ENCODE peak calls at places on chromosome 14, in seven cellular contexts. T, W, Y, U, R, A and F are unnamed samples.

GRCh38 chr14:101859538-101859902 is 98.0 kb downstream of the PPP2R5C start:
- DNase-seq in T (no peak), W (no peak), Y (no peak), U (no peak), R (no peak), A (no peak), F (no peak)

GRCh38 chr14:54147285-54147684 is 190.7 kb upstream of the BMP4 start:
- DNase-seq in T (no peak), W (no peak), Y (no peak), U (no peak), R (no peak), A (no peak), F (no peak)

GRCh38 chr14:27727371-27727770 is 1039.2 kb upstream of the FOXG1 start:
- DNase-seq in T (no peak), W (no peak), Y (no peak), U (no peak), R (no peak), A (no peak), F (no peak)

GRCh38 chr14:35915185-35915584 is 89.0 kb downstream of the BRMS1L start:
- DNase-seq in T (no peak), W (no peak), Y (no peak), U (no peak), R (no peak), A (no peak), F (no peak)

GRCh38 chr14:85596562-85596961 is 66.6 kb downstream of the FLRT2 start:
- DNase-seq in T (no peak), W (no peak), Y (no peak), U (no peak), R (no peak), A (no peak), F (no peak)

GRCh38 chr14:34684578-34684977 is 29.8 kb downstream of the CFL2 start:
- DNase-seq in T (no peak), W (no peak), Y (no peak), U (no peak), R (no peak), A (no peak), F (no peak)

GRCh38 chr14:68928770-68929550 is 50.1 kb downstream of the ACTN1 start:
- DNase-seq in T (no peak), W (no peak), Y (no peak), U (no peak), R (no peak), A (no peak), F (no peak)

GRCh38 chr14:96055753-96056508 is 16.8 kb downstream of the C14orf132 start:
- DNase-seq in T (no peak), W (no peak), Y (no peak), U (no peak), R (no peak), A (no peak), F (no peak)

GRCh38 chr14:50501642-50502041 is 30.7 kb downstream of the MAP4K5 start:
- DNase-seq in T (no peak), W (no peak), Y (no peak), U (no peak), R (no peak), A (no peak), F (no peak)

GRCh38 chr14:69755299-69755698 is 11.6 kb upstream of the SRSF5 start:
- DNase-seq in T (no peak), W (no peak), Y (no peak), U (no peak), R (no peak), A (no peak), F (no peak)

GRCh38 chr14:100574642-100575031 is 12.6 kb downstream of the BEGAIN start:
- DNase-seq in T (no peak), W (no peak), Y (no peak), U (no peak), R (no peak), A (no peak), F (no peak)

GRCh38 chr14:100575266-100575995 is 11.8 kb downstream of the BEGAIN start:
- DNase-seq in T (no peak), W (no peak), Y (no peak), U (no peak), R (no peak), A (no peak), F (no peak)

GRCh38 chr14:100577321-100577985 is 9.8 kb downstream of the BEGAIN start:
- DNase-seq in T (no peak), W (no peak), Y (no peak), U (no peak), R (no peak), A (peak), F (no peak)

GRCh38 chr14:100577986-100578431 is 9.2 kb downstream of the BEGAIN start:
- DNase-seq in T (no peak), W (no peak), Y (no peak), U (no peak), R (no peak), A (peak), F (no peak)

GRCh38 chr14:100576091-100577085 is 10.8 kb downstream of the BEGAIN start:
- DNase-seq in T (no peak), W (no peak), Y (no peak), U (no peak), R (no peak), A (peak), F (no peak)
- TF ChIP-seq POLR2A in T (no peak), W (no peak), Y (no peak), U (no peak), R (no peak), A (no peak), F (no peak)

GRCh38 chr14:105304565-105304964 is 3.8 kb upstream of the BRF1 start:
- DNase-seq in T (no peak), W (no peak), Y (no peak), U (no peak), R (no peak), A (no peak), F (no peak)

GRCh38 chr14:105303949-105304348 is 3.1 kb upstream of the BRF1 start:
- DNase-seq in T (no peak), W (no peak), Y (no peak), U (no peak), R (peak), A (no peak), F (no peak)

GRCh38 chr14:105299654-105300541 is 903 bp downstream of the BRF1 start:
- DNase-seq in T (peak), W (no peak), Y (no peak), U (peak), R (no peak), A (no peak), F (peak)

GRCh38 chr14:105301103-105301914 is 508 bp upstream of the BRF1 start:
- DNase-seq in T (peak), W (peak), Y (peak), U (peak), R (peak), A (peak), F (peak)

DNA sequence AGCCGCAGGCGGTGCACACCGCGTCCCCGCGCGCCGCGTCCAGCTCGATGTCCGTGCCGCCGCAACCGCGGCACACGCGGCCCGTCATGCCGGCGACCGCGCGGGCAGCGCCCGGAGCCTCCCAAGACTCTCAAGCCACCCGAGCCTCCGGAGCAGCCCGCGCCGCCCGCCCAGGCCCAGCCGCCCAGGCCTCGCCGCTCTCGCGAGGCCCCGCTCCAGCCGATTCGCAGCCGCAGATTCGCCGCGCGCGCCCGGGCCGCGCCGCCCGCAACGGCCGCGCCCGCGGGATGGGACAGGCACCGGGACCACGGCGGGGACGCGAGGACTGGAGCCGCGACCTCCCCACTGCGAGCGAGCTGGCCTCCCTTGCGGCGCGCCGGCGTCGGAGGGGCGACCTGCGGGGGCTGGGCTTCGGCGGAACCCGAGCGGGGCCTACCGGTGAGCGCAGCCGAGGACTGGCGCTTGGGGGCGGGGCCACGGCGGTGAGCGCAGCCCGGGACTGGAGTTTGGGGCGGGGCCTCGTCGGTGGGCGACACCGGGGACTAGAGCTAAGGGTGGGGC is at the start of gene BRF1:
- DNase-seq in T (peak), W (peak), Y (peak), U (peak), R (peak), A (peak), F (peak)
- TF ChIP-seq POLR2A in T (peak), W (peak), Y (no peak), U (no peak), R (no peak), A (peak), F (peak)

DNA sequence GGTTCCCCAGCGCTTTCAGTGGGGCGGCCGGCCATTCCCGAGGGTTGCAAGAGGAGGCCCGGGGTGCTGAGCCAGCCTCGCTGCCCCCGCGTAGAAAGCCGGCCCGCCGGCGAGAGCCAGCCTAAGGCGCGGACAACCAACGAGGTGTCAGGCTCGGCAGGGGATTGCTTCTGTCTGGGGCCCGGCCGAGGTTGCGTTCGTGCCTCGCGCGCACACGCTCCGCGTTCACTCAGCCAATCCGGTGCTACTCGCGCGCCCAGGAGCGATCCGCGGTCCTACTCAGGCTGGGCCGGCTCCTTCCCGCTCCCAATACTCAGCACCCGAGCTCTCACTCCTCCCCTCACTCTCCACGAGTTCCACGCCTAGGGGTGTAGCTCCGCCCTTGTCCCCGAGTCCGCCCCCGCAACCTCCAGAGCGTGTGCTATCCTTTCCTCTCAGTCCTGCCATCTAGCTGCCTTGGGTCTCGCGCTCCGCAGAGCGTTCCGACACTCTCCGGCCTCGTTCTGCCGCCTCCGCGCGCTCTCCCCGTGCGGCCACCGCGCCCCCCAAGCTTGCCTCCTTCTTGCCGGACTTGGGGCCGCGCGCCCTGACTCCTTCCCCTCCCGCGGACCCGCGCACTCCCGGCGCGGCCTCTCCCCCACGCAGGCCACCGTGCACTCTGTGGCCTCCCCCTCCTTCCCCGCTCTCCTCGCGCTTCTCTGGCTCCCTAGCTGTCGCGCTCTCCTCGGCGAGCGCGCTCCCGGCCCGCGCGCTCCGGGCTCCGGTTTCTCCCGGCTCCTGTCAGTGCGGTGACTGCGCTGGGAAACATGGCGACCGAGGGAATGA is at the start of gene GPHN:
- DNase-seq in T (peak), W (peak), Y (peak), U (peak), R (peak), A (peak), F (peak)
- TF ChIP-seq POLR2A in T (peak), W (peak), Y (peak), U (peak), R (peak), A (peak), F (peak)

GRCh38 chr14:91366749-91367148 is 50.9 kb downstream of the CCDC88C start:
- DNase-seq in T (no peak), W (no peak), Y (no peak), U (no peak), R (no peak), A (no peak), F (no peak)

GRCh38 chr14:91365552-91365951 is 52.1 kb downstream of the CCDC88C start:
- DNase-seq in T (no peak), W (no peak), Y (no peak), U (no peak), R (no peak), A (no peak), F (no peak)

GRCh38 chr14:91364524-91365270 is 52.9 kb downstream of the CCDC88C start:
- DNase-seq in T (no peak), W (peak), Y (no peak), U (no peak), R (peak), A (no peak), F (peak)

GRCh38 chr14:91361236-91361811 is 56.3 kb downstream of the CCDC88C start:
- DNase-seq in T (peak), W (peak), Y (no peak), U (no peak), R (no peak), A (no peak), F (no peak)

DNA sequence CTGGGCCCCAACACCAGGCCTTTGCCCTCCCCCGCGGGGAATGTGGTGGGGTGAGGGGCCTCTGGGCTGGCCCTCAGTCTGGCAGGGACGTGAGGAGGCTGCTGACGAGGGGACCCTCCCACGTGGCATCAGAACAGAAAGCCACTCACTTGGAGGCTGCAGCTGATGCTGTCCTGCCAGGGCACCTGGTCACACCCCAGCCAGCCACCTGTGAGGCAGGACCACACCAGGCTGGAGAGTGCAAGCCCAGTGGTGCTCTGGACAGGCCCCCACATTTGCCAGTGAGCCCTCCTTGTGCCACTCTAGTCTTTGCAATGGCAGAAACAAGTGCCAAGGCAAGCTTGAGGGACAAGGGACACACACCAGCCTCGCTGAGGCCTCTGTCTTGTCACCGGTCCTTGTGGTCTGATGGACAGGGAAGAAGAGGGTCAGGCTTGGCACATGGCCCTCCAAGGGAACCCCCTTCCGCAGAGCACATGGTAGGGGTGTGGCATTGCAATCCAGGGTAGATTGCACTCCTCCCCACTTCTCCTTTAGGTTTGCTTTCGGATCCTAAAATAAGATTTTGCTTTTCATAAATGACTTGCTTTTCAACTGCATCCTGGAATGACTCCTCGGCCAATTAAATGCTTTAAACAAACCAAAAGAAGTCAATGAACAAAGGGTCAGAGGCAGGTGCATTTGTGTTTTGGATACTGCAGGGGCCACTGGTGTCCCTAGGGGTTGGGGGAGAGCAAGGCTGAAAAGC is 53.7 kb downstream of the CCDC88C start:
- DNase-seq in T (no peak), W (no peak), Y (no peak), U (no peak), R (no peak), A (no peak), F (no peak)
- TF ChIP-seq POLR2A in T (no peak), W (no peak), Y (no peak), U (no peak), R (no peak), A (no peak), F (no peak)

DNA sequence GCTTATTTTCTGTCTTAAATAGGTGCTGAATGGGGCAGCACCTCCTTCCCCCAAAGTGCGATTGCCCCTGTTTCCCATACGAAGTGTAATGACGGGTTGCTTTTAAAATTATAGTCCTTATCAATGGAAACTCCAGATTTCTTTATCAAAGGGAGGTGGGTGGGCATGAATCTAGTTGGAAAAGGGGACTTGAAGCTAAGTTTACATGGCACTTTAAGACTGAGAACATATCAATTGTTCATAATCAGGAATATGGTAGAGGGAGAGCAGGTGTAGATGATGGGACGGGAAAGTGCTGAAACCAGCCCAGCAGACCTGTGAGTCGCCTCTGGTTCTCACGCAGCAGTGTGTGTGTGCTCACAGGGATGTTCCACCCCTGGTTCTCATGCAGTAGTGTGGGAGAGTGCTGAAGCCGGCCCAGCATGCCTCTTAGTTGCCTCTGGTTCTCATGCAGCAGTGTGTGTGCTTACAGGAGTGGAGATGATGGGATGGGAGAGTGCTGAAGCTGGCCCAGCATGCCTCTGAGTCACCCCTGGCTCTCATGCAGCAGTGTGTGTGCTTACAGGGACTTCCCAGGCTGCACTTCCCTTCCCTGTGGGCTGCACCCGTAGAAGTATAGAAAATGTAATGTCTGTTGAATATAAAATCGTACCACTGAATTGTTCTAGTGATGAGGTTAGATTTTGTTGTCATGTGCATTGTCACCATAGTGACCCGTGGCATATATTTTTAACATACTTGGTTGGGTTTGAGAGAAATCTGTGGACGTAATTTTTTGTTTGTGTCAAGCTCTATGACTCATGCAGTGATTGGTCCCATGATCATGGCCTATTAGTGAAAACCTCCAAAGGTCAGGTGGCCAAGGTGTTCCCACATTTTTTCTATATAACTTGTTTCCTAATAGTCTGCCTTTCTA is 51.6 kb downstream of the GPATCH2L start:
- DNase-seq in T (peak), W (no peak), Y (no peak), U (no peak), R (no peak), A (no peak), F (no peak)
- TF ChIP-seq POLR2A in T (no peak), W (no peak), Y (no peak), U (no peak), R (no peak), A (no peak), F (no peak)

DNA sequence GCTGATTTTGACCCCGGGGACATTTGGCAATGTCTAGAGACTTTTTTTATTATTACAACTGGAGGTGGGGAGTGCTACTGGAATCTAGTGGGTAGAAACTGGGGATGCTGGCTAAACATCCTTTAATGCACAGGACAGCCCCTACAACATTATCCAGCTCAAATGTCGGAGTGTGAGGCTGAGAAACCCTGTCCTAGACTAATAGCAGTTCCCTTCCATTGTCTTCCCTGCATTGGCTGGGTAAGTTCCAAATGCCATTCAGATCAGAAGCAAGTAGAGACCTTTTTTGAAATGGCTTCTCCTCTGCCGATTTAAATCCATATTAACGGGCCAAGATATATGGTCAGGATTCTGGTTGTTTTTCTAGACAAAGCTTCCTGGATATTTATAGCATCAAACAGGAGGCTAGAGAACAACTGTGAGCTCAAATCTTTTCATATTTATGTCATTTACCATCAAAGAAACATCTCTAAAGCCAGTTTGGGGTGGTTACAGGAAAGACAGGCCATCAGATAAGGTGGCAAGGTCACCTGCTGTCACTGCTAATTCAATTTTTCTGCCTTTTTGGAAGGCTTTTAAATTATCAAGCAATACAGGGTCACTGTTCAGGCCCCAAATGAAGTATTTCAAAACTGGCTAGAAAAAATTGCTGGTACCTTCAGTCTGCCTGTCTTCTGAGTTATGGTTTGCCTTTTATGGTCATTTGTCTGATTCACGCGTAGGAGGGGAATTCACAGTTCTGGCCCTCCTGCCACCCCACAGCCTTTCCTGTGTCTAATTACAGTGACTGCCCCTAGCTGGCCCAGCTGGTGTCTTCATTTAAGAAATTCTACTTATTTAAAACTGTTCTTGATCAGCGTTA is 20.1 kb upstream of the AKAP5 start:
- DNase-seq in T (peak), W (no peak), Y (no peak), U (peak), R (peak), A (no peak), F (no peak)
- TF ChIP-seq POLR2A in T (no peak), W (no peak), Y (no peak), U (no peak), R (no peak), A (no peak), F (no peak)

DNA sequence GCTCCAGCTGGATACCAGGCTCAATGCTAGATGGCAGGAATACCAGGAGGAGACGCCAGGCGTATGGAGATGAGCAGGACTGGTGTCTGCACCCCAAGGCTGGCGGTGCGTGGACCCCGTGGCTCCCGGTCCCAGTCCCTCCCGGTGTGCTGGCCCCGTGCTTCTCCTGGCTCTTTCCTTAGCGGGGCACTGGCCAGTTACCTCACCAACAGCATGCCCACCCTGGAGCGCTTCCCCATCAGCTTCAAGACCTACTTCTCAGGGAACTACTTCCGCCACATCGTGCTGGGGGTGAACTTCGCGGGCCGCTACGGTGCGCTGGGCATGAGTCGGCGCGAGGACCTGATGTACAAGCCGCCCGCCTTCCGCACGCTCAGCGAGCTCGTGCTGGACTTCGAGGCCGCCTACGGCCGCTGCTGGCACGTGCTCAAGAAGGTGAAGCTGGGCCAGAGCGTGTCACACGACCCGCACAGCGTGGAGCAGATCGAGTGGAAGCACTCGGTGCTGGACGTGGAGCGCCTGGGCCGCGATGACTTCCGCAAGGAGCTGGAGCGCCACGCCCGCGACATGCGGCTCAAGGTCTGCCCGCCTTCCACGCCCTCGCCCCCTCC is 14.5 kb downstream of the VASH1 start:
- DNase-seq in T (peak), W (no peak), Y (no peak), U (no peak), R (no peak), A (no peak), F (no peak)
- TF ChIP-seq POLR2A in T (no peak), W (no peak), Y (no peak), U (no peak), R (no peak), A (no peak), F (no peak)